ENCODE peak calls at places on chromosomes 13 and 19, in four cellular contexts. M is GM12865, Y is body of pancreas, R is kidney. Q is an unnamed sample.

GRCh38 chr13:110546933-110547332 is 14.6 kb downstream of the RAB20 start:
- DNase-seq in M (no peak), Y (peak), R (peak), Q (peak)

GRCh38 chr13:94707400-94708021 is 4.8 kb downstream of the SOX21 start:
- DNase-seq in M (no peak), Y (no peak), R (no peak), Q (peak)

GRCh38 chr19:31418055-31418454 is 68.8 kb upstream of the TSHZ3 start:
- DNase-seq in M (no peak), Y (no peak), R (no peak), Q (no peak)

GRCh38 chr19:7673995-7674667 is 2.8 kb upstream of the MCEMP1 start:
- DNase-seq in M (peak), Y (peak), R (no peak), Q (peak)

GRCh38 chr19:8505680-8506401 is 3.4 kb upstream of the PRAM1 start:
- DNase-seq in M (peak), Y (peak), R (peak), Q (peak)

GRCh38 chr13:90867336-90867683 is 480.2 kb upstream of the MIR17HG start:
- DNase-seq in M (peak), Y (peak), R (peak), Q (peak)

GRCh38 chr13:32587774-32588165 is 1.5 kb downstream of the PDS5B start:
- DNase-seq in M (no peak), Y (no peak), R (no peak), Q (peak)

GRCh38 chr19:6610934-6611370 is 20.0 kb upstream of the CD70 start:
- DNase-seq in M (no peak), Y (no peak), R (no peak), Q (peak)

GRCh38 chr19:21128901-21129698 is 12.7 kb upstream of the ZNF431 start:
- DNase-seq in M (no peak), Y (no peak), R (no peak), Q (no peak)

GRCh38 chr19:56707821-56708220 is 36.3 kb upstream of the ZNF835 start:
- DNase-seq in M (no peak), Y (no peak), R (no peak), Q (no peak)

GRCh38 chr19:8050274-8051096 is 2.1 kb upstream of the CCL25 start:
- DNase-seq in M (peak), Y (peak), R (peak), Q (peak)

GRCh38 chr13:82800391-82800790 is 1081.9 kb downstream of the SLITRK1 start:
- DNase-seq in M (no peak), Y (no peak), R (no peak), Q (peak)

GRCh38 chr13:27665761-27666160 is 44.1 kb downstream of the POLR1D start:
- DNase-seq in M (no peak), Y (no peak), R (peak), Q (no peak)

GRCh38 chr19:31096930-31097329 is 252.3 kb downstream of the TSHZ3 start:
- DNase-seq in M (no peak), Y (no peak), R (no peak), Q (no peak)

GRCh38 chr13:30027569-30028455 is 177.4 kb upstream of the UBL3 start:
- DNase-seq in M (no peak), Y (no peak), R (no peak), Q (peak)

GRCh38 chr13:106534844-106535551 is 464 bp downstream of the EFNB2 start:
- DNase-seq in M (peak), Y (peak), R (peak), Q (peak)

GRCh38 chr13:47611664-47612288 is 389.3 kb downstream of the SUCLA2 start:
- DNase-seq in M (no peak), Y (no peak), R (no peak), Q (peak)

GRCh38 chr19:57812201-57812600 is 2.5 kb downstream of the ZNF552 start:
- DNase-seq in M (peak), Y (no peak), R (no peak), Q (no peak)

GRCh38 chr19:55585658-55586339 is 5.2 kb upstream of the ZNF579 start:
- DNase-seq in M (no peak), Y (peak), R (peak), Q (peak)

GRCh38 chr19:54609356-54609791 is 15.9 kb downstream of the LILRA1 start:
- DNase-seq in M (no peak), Y (no peak), R (peak), Q (no peak)

GRCh38 chr19:5103061-5103701 is 134.3 kb downstream of the KDM4B start:
- DNase-seq in M (no peak), Y (peak), R (no peak), Q (peak)

GRCh38 chr19:44789943-44790467 is 12.3 kb downstream of the CBLC start:
- DNase-seq in M (no peak), Y (no peak), R (no peak), Q (no peak)

GRCh38 chr19:42872608-42873007 is 6.9 kb downstream of the PSG1 start:
- DNase-seq in M (no peak), Y (no peak), R (no peak), Q (no peak)

GRCh38 chr13:97727991-97728390 is 225.5 kb upstream of the IPO5 start:
- DNase-seq in M (no peak), Y (no peak), R (no peak), Q (no peak)

GRCh38 chr13:95607363-95607762 is 37.1 kb downstream of the DZIP1 start:
- DNase-seq in M (no peak), Y (no peak), R (no peak), Q (peak)

GRCh38 chr19:39827216-39827615 is 6.7 kb downstream of the DYRK1B start:
- DNase-seq in M (no peak), Y (no peak), R (no peak), Q (no peak)

GRCh38 chr13:112170823-112171569 is 104.0 kb downstream of the SOX1 start:
- DNase-seq in M (no peak), Y (no peak), R (no peak), Q (no peak)

GRCh38 chr13:113933901-113934300 is 40.0 kb downstream of the C13orf46 start:
- DNase-seq in M (no peak), Y (no peak), R (peak), Q (no peak)

GRCh38 chr13:99384468-99384867 is 77.3 kb upstream of the GPR183 start:
- DNase-seq in M (no peak), Y (no peak), R (no peak), Q (no peak)

GRCh38 chr13:51797664-51798488 is 6.1 kb downstream of the DHRS12 start:
- DNase-seq in M (peak), Y (peak), R (no peak), Q (peak)

GRCh38 chr13:75365724-75366173 is 116.2 kb downstream of the TBC1D4 start:
- DNase-seq in M (peak), Y (no peak), R (no peak), Q (peak)

GRCh38 chr13:31209172-31209818 is 9.5 kb downstream of the B3GLCT start:
- DNase-seq in M (no peak), Y (peak), R (no peak), Q (peak)

GRCh38 chr13:71124230-71124629 is 742.8 kb downstream of the DACH1 start:
- DNase-seq in M (no peak), Y (no peak), R (no peak), Q (no peak)

GRCh38 chr13:95256086-95256485 is 45.2 kb downstream of the ABCC4 start:
- DNase-seq in M (no peak), Y (no peak), R (no peak), Q (peak)

GRCh38 chr13:50378513-50378970 is 363.3 kb downstream of the KCNRG start:
- DNase-seq in M (no peak), Y (no peak), R (no peak), Q (no peak)

GRCh38 chr13:50375792-50376191 is 360.5 kb downstream of the KCNRG start:
- DNase-seq in M (no peak), Y (no peak), R (no peak), Q (peak)

GRCh38 chr13:50377726-50378270 is 362.6 kb downstream of the KCNRG start:
- DNase-seq in M (no peak), Y (no peak), R (no peak), Q (no peak)

GRCh38 chr13:50374517-50374916 is 359.3 kb downstream of the KCNRG start:
- DNase-seq in M (no peak), Y (no peak), R (no peak), Q (no peak)

GRCh38 chr13:50376895-50377575 is 361.8 kb downstream of the KCNRG start:
- DNase-seq in M (no peak), Y (no peak), R (no peak), Q (no peak)
- TF ChIP-seq CTCF in M (no peak), Y (peak), R (peak), Q (no peak)

GRCh38 chr19:33520844-33521479 is 629 bp downstream of the PEPD start:
- DNase-seq in M (no peak), Y (no peak), R (no peak), Q (no peak)

GRCh38 chr19:33520048-33520643 is 1.4 kb downstream of the PEPD start:
- DNase-seq in M (no peak), Y (no peak), R (no peak), Q (no peak)

GRCh38 chr19:33524024-33524664 is 2.6 kb upstream of the PEPD start:
- DNase-seq in M (no peak), Y (no peak), R (no peak), Q (no peak)

GRCh38 chr19:33521480-33522370 is at the start of gene PEPD:
- DNase-seq in M (peak), Y (peak), R (peak), Q (peak)

GRCh38 chr19:33522371-33522662 is 726 bp upstream of the PEPD start:
- DNase-seq in M (no peak), Y (no peak), R (no peak), Q (no peak)
- H3K4me3 ChIP-seq in M (peak), Y (no peak), R (peak), Q (peak)

DNA sequence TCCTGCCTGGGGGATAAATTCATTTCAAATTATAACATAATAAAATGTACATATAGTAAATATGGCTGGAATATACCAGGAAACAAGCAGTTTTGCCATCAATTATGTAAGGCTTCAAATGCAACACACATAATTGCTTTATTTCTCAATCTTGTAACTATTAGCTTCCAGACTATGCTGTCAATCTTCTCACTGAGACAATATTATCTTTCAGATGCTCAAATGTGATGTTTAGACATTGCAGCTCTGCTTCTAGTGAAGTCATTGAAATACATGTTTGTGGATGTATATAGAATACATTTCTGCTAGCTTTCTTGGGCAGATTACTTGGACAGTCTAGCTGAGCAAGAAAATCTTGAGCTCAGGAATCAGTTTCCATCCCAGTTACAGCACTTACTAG is 454.4 kb downstream of the TDRD3 start:
- DNase-seq in M (no peak), Y (no peak), R (no peak), Q (no peak)
- TF ChIP-seq CTCF in M (no peak), Y (no peak), R (no peak), Q (no peak)

GRCh38 chr19:45809643-45810159 is 5.4 kb downstream of the RSPH6A start:
- DNase-seq in M (peak), Y (no peak), R (no peak), Q (peak)
- H3K4me3 ChIP-seq in M (no peak), Y (no peak), R (no peak), Q (no peak)

GRCh38 chr19:35513975-35514809 is 743 bp upstream of the DMKN start:
- DNase-seq in M (no peak), Y (no peak), R (no peak), Q (no peak)
- TF ChIP-seq CTCF in M (no peak), Y (no peak), R (no peak), Q (no peak)

DNA sequence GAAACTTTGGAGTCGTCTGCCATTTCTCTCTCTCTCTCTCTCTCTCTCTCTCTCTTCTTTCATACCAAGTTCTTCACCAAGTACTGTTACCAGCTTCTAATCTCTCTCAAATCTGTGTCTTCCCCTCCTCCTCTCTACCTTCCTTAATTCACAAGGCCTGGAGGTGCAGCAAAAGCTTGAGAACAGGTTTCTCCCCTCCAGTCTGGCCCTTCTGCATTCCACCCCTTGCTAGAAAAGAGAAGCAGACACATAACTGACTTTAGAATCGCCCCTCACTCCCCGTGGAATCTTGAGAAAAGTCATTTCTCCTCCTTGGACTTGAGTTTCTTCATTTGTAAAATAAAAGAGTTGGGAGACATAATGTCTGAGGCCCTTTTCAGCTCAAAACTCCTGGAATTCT is 20.5 kb downstream of the AMER2 start:
- DNase-seq in M (no peak), Y (no peak), R (no peak), Q (no peak)
- H3K4me3 ChIP-seq in M (no peak), Y (no peak), R (no peak), Q (no peak)

DNA sequence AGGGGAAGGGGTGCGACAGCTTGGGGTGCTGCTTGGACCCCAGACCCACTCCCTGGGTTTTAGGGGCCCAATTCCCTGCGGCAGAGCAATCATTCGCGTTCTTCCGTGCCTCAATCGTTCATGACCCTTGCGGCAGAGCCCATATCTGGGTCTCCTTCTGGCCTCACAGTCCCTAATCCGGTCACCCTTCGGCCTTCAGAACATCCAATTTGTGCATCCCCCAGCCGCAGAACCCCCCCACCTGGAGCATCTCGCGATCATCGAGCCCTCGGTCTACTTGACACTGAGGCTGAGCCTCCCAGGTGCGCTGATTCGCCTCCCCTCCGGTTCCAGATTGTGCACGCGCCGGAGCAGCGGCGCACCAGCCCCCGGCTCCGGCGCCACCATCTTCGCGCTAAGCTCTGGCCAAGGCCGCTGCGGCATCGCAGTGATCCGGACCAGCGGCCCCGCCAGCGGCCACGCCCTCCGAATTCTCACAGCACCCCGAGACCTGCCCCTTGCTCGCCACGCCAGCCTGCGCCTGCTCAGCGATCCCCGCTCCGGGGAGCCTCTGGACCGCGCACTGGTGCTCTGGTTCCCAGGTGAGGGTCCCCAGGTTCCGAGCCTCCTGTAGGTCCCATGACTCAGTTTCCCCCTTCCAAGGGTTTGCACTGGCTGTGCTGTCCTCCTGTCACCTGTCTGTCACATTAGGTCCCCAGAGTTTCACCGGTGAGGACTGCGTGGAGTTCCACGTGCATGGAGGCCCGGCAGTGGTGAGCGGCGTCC is 504 bp downstream of the GTPBP3 start:
- DNase-seq in M (peak), Y (no peak), R (peak), Q (no peak)
- TF ChIP-seq CTCF in M (no peak), Y (no peak), R (no peak), Q (no peak)

GRCh38 chr19:1843646-1844394 is 4.5 kb downstream of the REXO1 start:
- DNase-seq in M (no peak), Y (no peak), R (no peak), Q (no peak)

GRCh38 chr19:1839658-1840540 is 8.4 kb downstream of the REXO1 start:
- DNase-seq in M (no peak), Y (no peak), R (no peak), Q (no peak)

GRCh38 chr19:1840541-1841115 is 7.7 kb downstream of the REXO1 start:
- DNase-seq in M (no peak), Y (no peak), R (peak), Q (no peak)

GRCh38 chr19:1843116-1843515 is 5.2 kb downstream of the REXO1 start:
- DNase-seq in M (no peak), Y (no peak), R (no peak), Q (no peak)

DNA sequence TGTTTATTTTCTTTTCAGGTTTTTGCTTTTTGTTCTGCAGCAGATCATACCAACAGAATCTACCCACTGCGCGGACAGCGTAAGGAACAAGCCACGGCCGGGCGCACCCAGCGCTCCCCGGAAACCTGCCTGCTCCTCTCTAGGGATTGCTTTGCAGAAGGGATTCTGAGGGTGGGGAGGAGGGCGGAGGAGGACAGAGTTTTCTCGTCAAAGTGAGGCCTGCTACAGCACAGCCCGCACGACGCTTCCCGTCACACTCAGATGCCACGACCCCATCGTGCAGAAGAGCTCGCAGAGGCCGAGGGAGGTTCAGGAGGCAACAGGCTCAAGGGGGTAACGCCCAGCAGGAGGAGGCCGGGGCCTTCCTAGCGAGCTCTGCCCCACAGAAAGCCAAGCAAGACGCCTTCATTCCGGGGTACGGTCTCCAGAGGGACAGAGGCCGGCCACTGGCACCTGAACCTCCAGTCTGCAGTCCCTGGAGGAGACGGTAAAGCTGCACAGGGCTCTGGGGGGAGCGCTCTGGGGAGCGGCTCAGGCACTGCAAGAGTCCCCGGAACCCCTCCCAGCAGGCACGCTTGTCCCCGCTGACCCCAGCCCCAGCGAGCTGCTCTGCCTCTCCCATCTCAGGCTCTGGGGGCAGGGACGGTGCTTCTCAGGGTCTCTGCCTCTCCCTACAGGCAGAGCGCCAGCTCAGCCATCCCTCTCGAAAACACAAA is 6.9 kb downstream of the REXO1 start:
- DNase-seq in M (no peak), Y (no peak), R (peak), Q (no peak)
- H3K4me3 ChIP-seq in M (no peak), Y (no peak), R (no peak), Q (no peak)

Q was measured in astrocyte of the spinal cord.